ENCODE peak calls at places on chromosomes 16 and 17, in eight cellular contexts. P is HL-60, A is fibroblast of pulmonary artery, O is fibroblast of the aortic adventitia, T is choroid plexus epithelial cell, G is HepG2, C is adrenal gland, W is transverse colon. B is an unnamed sample.

GRCh38 chr16:70161350-70161749 is 12.2 kb upstream of the CLEC18C start:
- DNase-seq in P (no peak), A (no peak), O (no peak), T (no peak), G (no peak), C (no peak), W (no peak), B (no peak)

GRCh38 chr16:15482068-15482747 is 47.8 kb downstream of the BMERB1 start:
- DNase-seq in P (no peak), A (peak; percentile 95), O (peak; percentile 90), T (peak; percentile 99), G (peak; percentile 99), C (peak; percentile 83), W (peak; percentile 29), B (no peak)

GRCh38 chr16:85872666-85873561 is 26.0 kb upstream of the IRF8 start:
- DNase-seq in P (no peak), A (no peak), O (no peak), T (no peak), G (no peak), C (no peak), W (peak; percentile 26), B (no peak)

GRCh38 chr17:76868669-76869208 is 535 bp downstream of the MGAT5B start:
- DNase-seq in P (no peak), A (no peak), O (no peak), T (no peak), G (no peak), C (no peak), W (no peak), B (no peak)

GRCh38 chr17:72609501-72609900 is 483.0 kb downstream of the SLC39A11 start:
- DNase-seq in P (no peak), A (no peak), O (peak; percentile 28), T (no peak), G (no peak), C (no peak), W (peak; percentile 67), B (no peak)

GRCh38 chr16:22324787-22325597 is 27.8 kb downstream of the POLR3E start:
- DNase-seq in P (no peak), A (no peak), O (no peak), T (no peak), G (no peak), C (no peak), W (no peak), B (no peak)

GRCh38 chr17:75036643-75037268 is 10.0 kb downstream of the ATP5PD start:
- DNase-seq in P (no peak), A (peak; percentile 90), O (peak; percentile 97), T (peak; percentile 8), G (no peak), C (peak; percentile 73), W (peak; percentile 90), B (no peak)

GRCh38 chr16:5056347-5056746 is 9.4 kb downstream of the C16orf89 start:
- DNase-seq in P (no peak), A (no peak), O (no peak), T (peak; percentile 35), G (peak; percentile 65), C (no peak), W (peak; percentile 41), B (peak; percentile 72)

GRCh38 chr17:76240461-76241204 is at the start of gene RNF157:
- DNase-seq in P (no peak), A (peak; percentile 33), O (peak; percentile 13), T (peak; percentile 42), G (peak; percentile 17), C (peak; percentile 66), W (peak; percentile 77), B (peak; percentile 72)

GRCh38 chr17:32565401-32565800 is 78.6 kb downstream of the CDK5R1 start:
- DNase-seq in P (no peak), A (no peak), O (no peak), T (no peak), G (peak; percentile 12), C (no peak), W (no peak), B (no peak)

GRCh38 chr16:58110590-58111330 is 18.4 kb downstream of the CFAP20 start:
- DNase-seq in P (no peak), A (no peak), O (no peak), T (no peak), G (no peak), C (no peak), W (no peak), B (no peak)

GRCh38 chr17:57875109-57876022 is 25.5 kb upstream of the MRPS23 start:
- DNase-seq in P (peak; percentile 81), A (peak; percentile 98), O (peak; percentile 98), T (peak; percentile 98), G (peak; percentile 93), C (peak; percentile 83), W (peak; percentile 59), B (no peak)

GRCh38 chr17:73474370-73474988 is 162.7 kb upstream of the CDC42EP4 start:
- DNase-seq in P (no peak), A (peak; percentile 79), O (peak; percentile 63), T (peak; percentile 86), G (peak; percentile 9), C (peak; percentile 74), W (peak; percentile 67), B (no peak)

GRCh38 chr17:82089723-82090548 is 8.1 kb downstream of the FASN start:
- DNase-seq in P (peak; percentile 25), A (no peak), O (no peak), T (no peak), G (no peak), C (no peak), W (no peak), B (no peak)

GRCh38 chr17:57363998-57364645 is 107.8 kb downstream of the MSI2 start:
- DNase-seq in P (no peak), A (no peak), O (no peak), T (no peak), G (no peak), C (no peak), W (no peak), B (no peak)

GRCh38 chr17:4230142-4230541 is 33.6 kb downstream of the ANKFY1 start:
- DNase-seq in P (no peak), A (peak; percentile 99), O (peak; percentile 100), T (peak; percentile 94), G (no peak), C (peak; percentile 35), W (peak; percentile 34), B (no peak)

DNA sequence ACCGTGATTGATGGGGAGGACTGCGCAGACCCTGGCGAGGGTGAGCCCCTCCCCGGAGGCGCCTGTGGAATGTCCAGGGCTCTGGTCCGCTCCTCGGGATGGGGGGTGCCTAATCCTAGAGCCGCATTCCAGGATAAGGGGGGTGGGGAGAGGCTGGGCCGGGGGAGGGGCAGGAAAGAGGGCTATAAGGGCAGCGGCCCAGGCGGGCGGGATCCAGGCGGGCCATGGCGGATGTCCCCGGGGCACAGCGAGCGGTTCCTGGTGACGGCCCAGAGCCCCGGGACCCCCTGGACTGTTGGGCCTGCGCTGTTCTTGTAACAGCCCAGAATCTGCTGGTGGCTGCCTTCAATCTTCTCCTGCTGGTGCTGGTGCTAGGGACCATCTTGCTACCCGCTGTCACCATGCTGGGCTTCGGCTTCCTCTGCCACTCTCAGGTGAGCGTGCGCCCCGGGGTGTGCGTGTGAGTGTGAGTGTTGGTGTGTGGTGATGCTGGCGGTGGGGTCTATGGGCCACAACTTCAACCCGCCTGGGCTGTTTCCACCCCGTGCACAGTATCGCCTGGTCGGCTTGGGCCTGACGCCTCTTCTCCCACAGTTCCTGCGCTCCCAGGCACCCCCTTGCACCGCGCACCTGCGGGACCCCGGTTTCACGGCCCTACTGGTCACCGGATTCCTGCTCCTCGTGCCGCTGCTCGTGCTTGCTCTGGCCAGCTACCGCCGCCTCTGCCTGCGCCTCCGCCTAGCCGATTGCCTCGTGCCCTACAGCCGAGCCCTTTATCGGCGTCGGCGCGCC is at the start of gene TMEM88:
- DNase-seq in P (no peak), A (no peak), O (peak; percentile 15), T (peak; percentile 16), G (no peak), C (peak; percentile 50), W (no peak), B (no peak)
- TF ChIP-seq CTCF in P (no peak), A (no peak), O (no peak), T (no peak), G (no peak), C (no peak), W (no peak), B (no peak)

GRCh38 chr17:53627511-53627910 is 195.2 kb upstream of the KIF2B start:
- DNase-seq in P (no peak), A (peak; percentile 57), O (peak; percentile 59), T (peak; percentile 7), G (no peak), C (no peak), W (no peak), B (no peak)
- H3K4me3 ChIP-seq in P (no peak overlapping the region), A (no peak overlapping the region), O (no peak overlapping the region), T (no peak overlapping the region), G (no peak overlapping the region), C (no peak overlapping the region), W (no peak overlapping the region), B (no peak overlapping the region)

DNA sequence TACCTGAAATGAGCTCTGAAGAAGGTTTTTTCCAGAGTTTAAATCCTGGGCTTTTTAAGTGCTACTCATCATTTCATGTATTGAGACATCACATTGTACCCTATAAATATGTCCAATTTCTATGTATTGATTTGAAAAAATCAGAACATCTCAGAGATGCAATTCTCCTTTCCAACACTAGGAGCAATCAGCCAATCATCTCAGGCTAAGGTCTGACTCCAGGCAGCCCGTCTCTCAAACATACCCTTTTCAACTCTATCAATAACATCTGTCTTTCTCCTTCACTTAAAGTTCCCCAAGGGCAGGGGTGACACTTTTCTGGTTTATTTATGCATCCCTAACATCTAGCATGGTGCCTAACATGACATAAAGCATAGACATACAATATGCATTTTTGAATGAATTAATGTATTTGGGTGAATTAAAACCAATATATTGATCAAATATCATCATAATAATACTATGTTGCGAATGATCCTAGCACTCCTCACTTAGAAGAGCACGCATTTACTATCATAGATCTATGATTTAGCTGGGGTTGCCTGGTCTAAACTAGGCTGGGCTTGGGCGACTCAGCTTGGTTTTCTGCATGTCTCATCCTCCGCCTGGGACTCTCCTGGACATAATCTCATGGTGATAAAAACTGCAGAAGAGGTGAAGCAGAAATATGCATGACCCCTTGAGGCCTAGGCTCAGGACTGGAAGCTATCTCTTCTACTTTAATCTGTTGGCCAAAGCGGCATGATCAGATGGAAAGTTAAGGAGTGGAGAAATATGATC is 5.2 kb upstream of the CDH11 start:
- DNase-seq in P (no peak), A (no peak), O (no peak), T (no peak), G (no peak), C (no peak), W (no peak), B (no peak)
- TF ChIP-seq CTCF in P (no peak), A (peak; percentile 36), O (peak; percentile 43), T (peak; percentile 49), G (peak; percentile 8), C (no peak), W (peak; percentile 26), B (peak; percentile 33)

DNA sequence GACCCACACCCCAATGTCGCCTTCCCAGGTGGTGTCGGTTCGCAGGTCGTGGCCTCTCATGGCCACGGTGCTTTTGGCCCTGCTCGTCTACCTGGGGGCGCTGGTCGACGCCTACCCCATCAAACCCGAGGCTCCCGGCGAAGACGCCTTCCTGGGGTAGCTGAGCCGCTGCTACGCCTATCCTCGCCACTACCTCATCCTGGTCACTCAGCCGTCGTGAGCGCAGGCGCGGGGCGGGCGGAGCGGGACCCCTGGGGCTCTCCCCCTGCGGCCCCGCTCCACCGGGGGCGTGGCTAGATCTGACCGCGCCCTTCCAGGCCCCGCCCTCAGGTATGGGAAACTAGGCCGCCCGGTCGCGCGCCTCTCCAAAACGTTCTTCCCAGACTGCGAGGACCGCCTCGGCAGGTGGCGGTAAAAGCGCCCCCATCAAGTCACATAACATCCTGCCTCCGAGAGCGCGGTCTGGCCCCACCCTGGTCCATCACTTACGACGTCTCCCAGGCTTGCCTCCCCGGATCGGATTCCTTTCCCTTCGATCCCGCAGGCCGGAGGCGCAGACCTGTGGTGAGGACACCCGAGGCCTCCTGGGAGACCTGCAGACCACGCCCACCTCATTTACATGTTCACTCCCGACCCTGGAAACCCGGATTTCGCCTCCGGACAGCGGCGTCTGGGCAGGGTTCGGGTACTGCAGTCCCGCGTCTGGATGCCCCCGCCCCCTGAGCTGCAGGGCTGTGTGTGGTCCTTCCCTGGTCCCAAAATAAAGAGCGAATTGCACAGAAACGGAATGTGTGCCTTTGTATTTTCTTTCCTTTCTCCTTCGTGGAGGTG is 91.5 kb upstream of the TMEM97 start:
- DNase-seq in P (no peak), A (peak; percentile 23), O (no peak), T (peak; percentile 55), G (no peak), C (peak; percentile 90), W (peak; percentile 81), B (peak; percentile 28)
- H3K4me3 ChIP-seq in P (no peak overlapping the region), A (peak overlapping the region; percentile 42), O (peak overlapping the region; percentile 48), T (peak overlapping the region; percentile 51), G (no peak overlapping the region), C (peak overlapping the region; percentile 35), W (no peak overlapping the region), B (peak overlapping the region; percentile 55)